ENCODE peak calls at places on chromosomes 11 and 22, in six cellular contexts. One of them, this sample, is unnamed.

GRCh38 chr11:67371549-67372231 is 1.7 kb downstream of the CLCF1 start:
- DNase-seq in lower leg skin: no peak
- DNase-seq in sigmoid colon: peak; percentile 78
- DNase-seq in spleen: peak; percentile 83
- DNase-seq in heart left ventricle: no peak
- DNase-seq in tibial nerve: no peak
- DNase-seq in this sample: no peak

GRCh38 chr11:57390535-57390934 is at the start of gene PRG2:
- DNase-seq in lower leg skin: no peak
- DNase-seq in sigmoid colon: no peak
- DNase-seq in spleen: no peak
- DNase-seq in heart left ventricle: no peak
- DNase-seq in tibial nerve: no peak
- DNase-seq in this sample: no peak

GRCh38 chr11:66415423-66415822 is 5.4 kb upstream of the NPAS4 start:
- DNase-seq in lower leg skin: no peak
- DNase-seq in sigmoid colon: no peak
- DNase-seq in spleen: no peak
- DNase-seq in heart left ventricle: no peak
- DNase-seq in tibial nerve: no peak
- DNase-seq in this sample: no peak

GRCh38 chr22:45678961-45679912 is 7.6 kb downstream of the ATXN10 start:
- DNase-seq in lower leg skin: no peak
- DNase-seq in sigmoid colon: no peak
- DNase-seq in spleen: no peak
- DNase-seq in heart left ventricle: no peak
- DNase-seq in tibial nerve: no peak
- DNase-seq in this sample: no peak

GRCh38 chr22:28949788-28950187 is 66.4 kb downstream of the ZNRF3 start:
- DNase-seq in lower leg skin: no peak
- DNase-seq in sigmoid colon: no peak
- DNase-seq in spleen: no peak
- DNase-seq in heart left ventricle: no peak
- DNase-seq in tibial nerve: no peak
- DNase-seq in this sample: no peak

GRCh38 chr11:119148855-119149370 is at the start of gene ABCG4:
- DNase-seq in lower leg skin: no peak
- DNase-seq in sigmoid colon: no peak
- DNase-seq in spleen: no peak
- DNase-seq in heart left ventricle: peak; percentile 76
- DNase-seq in tibial nerve: no peak
- DNase-seq in this sample: no peak

GRCh38 chr11:1077417-1078119 is 2.9 kb downstream of the MUC2 start:
- DNase-seq in lower leg skin: no peak
- DNase-seq in sigmoid colon: peak; percentile 40
- DNase-seq in spleen: peak; percentile 64
- DNase-seq in heart left ventricle: peak; percentile 54
- DNase-seq in tibial nerve: no peak
- DNase-seq in this sample: no peak

GRCh38 chr22:24219750-24220149 is 25.1 kb downstream of the GGT5 start:
- DNase-seq in lower leg skin: no peak
- DNase-seq in sigmoid colon: no peak
- DNase-seq in spleen: no peak
- DNase-seq in heart left ventricle: no peak
- DNase-seq in tibial nerve: no peak
- DNase-seq in this sample: no peak

GRCh38 chr11:2892215-2893020 is 6.8 kb upstream of the CDKN1C start:
- DNase-seq in lower leg skin: no peak
- DNase-seq in sigmoid colon: peak; percentile 83
- DNase-seq in spleen: peak; percentile 90
- DNase-seq in heart left ventricle: peak; percentile 79
- DNase-seq in tibial nerve: peak; percentile 20
- DNase-seq in this sample: peak; percentile 67

GRCh38 chr22:24952837-24953293 is 349 bp downstream of the KIAA1671 start:
- DNase-seq in lower leg skin: peak; percentile 38
- DNase-seq in sigmoid colon: peak; percentile 78
- DNase-seq in spleen: peak; percentile 78
- DNase-seq in heart left ventricle: no peak
- DNase-seq in tibial nerve: no peak
- DNase-seq in this sample: peak; percentile 71

GRCh38 chr11:134293119-134294113 is 17.2 kb downstream of the GLB1L3 start:
- DNase-seq in lower leg skin: no peak
- DNase-seq in sigmoid colon: peak; percentile 25
- DNase-seq in spleen: no peak
- DNase-seq in heart left ventricle: no peak
- DNase-seq in tibial nerve: no peak
- DNase-seq in this sample: no peak

GRCh38 chr11:105723269-105723668 is 113.4 kb downstream of the GRIA4 start:
- DNase-seq in lower leg skin: no peak
- DNase-seq in sigmoid colon: no peak
- DNase-seq in spleen: no peak
- DNase-seq in heart left ventricle: no peak
- DNase-seq in tibial nerve: no peak
- DNase-seq in this sample: no peak

GRCh38 chr11:12088047-12088481 is 22.3 kb upstream of the MICAL2 start:
- DNase-seq in lower leg skin: peak; percentile 82
- DNase-seq in sigmoid colon: peak; percentile 77
- DNase-seq in spleen: no peak
- DNase-seq in heart left ventricle: peak; percentile 77
- DNase-seq in tibial nerve: no peak
- DNase-seq in this sample: peak; percentile 61

GRCh38 chr22:41638748-41639147 is 17.7 kb downstream of the XRCC6 start:
- DNase-seq in lower leg skin: no peak
- DNase-seq in sigmoid colon: no peak
- DNase-seq in spleen: no peak
- DNase-seq in heart left ventricle: no peak
- DNase-seq in tibial nerve: no peak
- DNase-seq in this sample: no peak

GRCh38 chr11:68150029-68150428 is 28.8 kb upstream of the CHKA start:
- DNase-seq in lower leg skin: no peak
- DNase-seq in sigmoid colon: no peak
- DNase-seq in spleen: no peak
- DNase-seq in heart left ventricle: no peak
- DNase-seq in tibial nerve: no peak
- DNase-seq in this sample: no peak

GRCh38 chr11:3143136-3143880 is 21.8 kb downstream of the OSBPL5 start:
- DNase-seq in lower leg skin: no peak
- DNase-seq in sigmoid colon: no peak
- DNase-seq in spleen: no peak
- DNase-seq in heart left ventricle: no peak
- DNase-seq in tibial nerve: no peak
- DNase-seq in this sample: no peak

GRCh38 chr11:11608783-11609232 is 13.0 kb downstream of the GALNT18 start:
- DNase-seq in lower leg skin: no peak
- DNase-seq in sigmoid colon: no peak
- DNase-seq in spleen: no peak
- DNase-seq in heart left ventricle: no peak
- DNase-seq in tibial nerve: no peak
- DNase-seq in this sample: no peak

GRCh38 chr11:17405232-17406005 is 17.0 kb upstream of the KCNJ11 start:
- DNase-seq in lower leg skin: peak; percentile 58
- DNase-seq in sigmoid colon: peak; percentile 83
- DNase-seq in spleen: peak; percentile 84
- DNase-seq in heart left ventricle: peak; percentile 86
- DNase-seq in tibial nerve: no peak
- DNase-seq in this sample: peak; percentile 68

GRCh38 chr22:43537019-43537585 is 125.3 kb downstream of the MPPED1 start:
- DNase-seq in lower leg skin: no peak
- DNase-seq in sigmoid colon: peak; percentile 57
- DNase-seq in spleen: no peak
- DNase-seq in heart left ventricle: no peak
- DNase-seq in tibial nerve: no peak
- DNase-seq in this sample: no peak

GRCh38 chr11:16924826-16925494 is 89.3 kb downstream of the PLEKHA7 start:
- DNase-seq in lower leg skin: peak; percentile 34
- DNase-seq in sigmoid colon: peak; percentile 74
- DNase-seq in spleen: no peak
- DNase-seq in heart left ventricle: peak; percentile 71
- DNase-seq in tibial nerve: no peak
- DNase-seq in this sample: peak; percentile 89

GRCh38 chr11:78870655-78871054 is 296.0 kb upstream of the NARS2 start:
- DNase-seq in lower leg skin: no peak
- DNase-seq in sigmoid colon: no peak
- DNase-seq in spleen: no peak
- DNase-seq in heart left ventricle: no peak
- DNase-seq in tibial nerve: no peak
- DNase-seq in this sample: no peak

GRCh38 chr11:78869293-78869692 is 294.6 kb upstream of the NARS2 start:
- DNase-seq in lower leg skin: no peak
- DNase-seq in sigmoid colon: no peak
- DNase-seq in spleen: no peak
- DNase-seq in heart left ventricle: no peak
- DNase-seq in tibial nerve: no peak
- DNase-seq in this sample: no peak

GRCh38 chr11:78868563-78868962 is 293.9 kb upstream of the NARS2 start:
- DNase-seq in lower leg skin: no peak
- DNase-seq in sigmoid colon: no peak
- DNase-seq in spleen: no peak
- DNase-seq in heart left ventricle: no peak
- DNase-seq in tibial nerve: no peak
- DNase-seq in this sample: no peak
- TF ChIP-seq POLR2A in lower leg skin: no peak
- TF ChIP-seq POLR2A in sigmoid colon: no peak
- TF ChIP-seq POLR2A in spleen: no peak
- TF ChIP-seq POLR2A in heart left ventricle: no peak
- TF ChIP-seq POLR2A in tibial nerve: no peak
- TF ChIP-seq POLR2A in this sample: no peak

DNA sequence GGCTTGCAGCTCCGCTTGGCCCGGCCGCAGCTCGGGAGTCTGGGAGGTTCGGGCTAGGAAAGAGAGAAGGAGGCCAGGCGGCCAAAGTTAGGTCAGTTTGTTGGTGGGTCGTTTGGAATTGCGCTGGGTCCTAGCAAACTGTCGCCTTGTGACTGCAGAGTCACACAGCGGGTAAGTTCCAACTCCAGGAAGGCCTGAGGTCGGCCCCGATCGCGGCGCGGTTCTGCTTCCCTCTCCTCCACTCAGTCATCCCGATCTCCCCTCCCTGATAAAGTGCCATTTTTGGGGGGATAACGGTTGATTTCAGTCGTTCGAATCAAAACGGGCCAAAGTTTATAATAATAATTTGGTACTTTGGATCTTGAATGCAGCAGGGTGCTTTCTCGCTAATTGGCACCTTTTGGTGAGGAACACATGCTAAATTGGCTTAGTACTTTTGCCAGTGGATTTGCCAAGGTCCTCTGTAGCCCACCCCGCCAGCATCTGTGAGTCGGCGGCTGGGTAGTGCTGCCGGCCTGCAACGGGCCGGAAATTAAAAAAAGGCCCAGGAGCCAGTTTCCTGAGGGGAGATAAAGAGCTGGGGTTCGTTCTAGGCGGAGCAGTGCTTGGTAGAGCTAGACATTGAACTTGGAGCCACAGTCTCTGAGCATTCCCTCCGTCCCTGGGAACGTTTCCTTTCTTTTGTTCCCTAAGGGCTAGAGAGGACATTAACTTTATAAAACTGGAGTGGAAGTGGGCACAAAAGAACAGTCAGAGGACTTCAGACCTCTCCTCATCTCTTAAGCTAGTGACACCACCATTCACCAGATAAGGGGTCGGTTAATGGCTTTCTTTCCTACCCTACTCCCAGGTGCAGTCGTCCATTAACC is 927 bp downstream of the UBE2L3 start:
- DNase-seq in lower leg skin: no peak
- DNase-seq in sigmoid colon: no peak
- DNase-seq in spleen: peak; percentile 81
- DNase-seq in heart left ventricle: no peak
- DNase-seq in tibial nerve: no peak
- DNase-seq in this sample: peak; percentile 39
- TF ChIP-seq POLR2A in lower leg skin: no peak
- TF ChIP-seq POLR2A in sigmoid colon: no peak
- TF ChIP-seq POLR2A in spleen: no peak
- TF ChIP-seq POLR2A in heart left ventricle: no peak
- TF ChIP-seq POLR2A in tibial nerve: no peak
- TF ChIP-seq POLR2A in this sample: no peak

GRCh38 chr11:122204206-122204605 is 88.2 kb upstream of the BLID start:
- DNase-seq in lower leg skin: no peak
- DNase-seq in sigmoid colon: no peak
- DNase-seq in spleen: no peak
- DNase-seq in heart left ventricle: no peak
- DNase-seq in tibial nerve: no peak
- DNase-seq in this sample: no peak

GRCh38 chr11:122205036-122205435 is 89.0 kb upstream of the BLID start:
- DNase-seq in lower leg skin: peak; percentile 26
- DNase-seq in sigmoid colon: no peak
- DNase-seq in spleen: no peak
- DNase-seq in heart left ventricle: no peak
- DNase-seq in tibial nerve: no peak
- DNase-seq in this sample: no peak

GRCh38 chr11:122201126-122201525 is 85.1 kb upstream of the BLID start:
- DNase-seq in lower leg skin: no peak
- DNase-seq in sigmoid colon: no peak
- DNase-seq in spleen: no peak
- DNase-seq in heart left ventricle: no peak
- DNase-seq in tibial nerve: no peak
- DNase-seq in this sample: no peak

GRCh38 chr11:122202161-122202950 is 86.3 kb upstream of the BLID start:
- DNase-seq in lower leg skin: no peak
- DNase-seq in sigmoid colon: peak; percentile 71
- DNase-seq in spleen: no peak
- DNase-seq in heart left ventricle: peak; percentile 54
- DNase-seq in tibial nerve: peak; percentile 21
- DNase-seq in this sample: no peak

DNA sequence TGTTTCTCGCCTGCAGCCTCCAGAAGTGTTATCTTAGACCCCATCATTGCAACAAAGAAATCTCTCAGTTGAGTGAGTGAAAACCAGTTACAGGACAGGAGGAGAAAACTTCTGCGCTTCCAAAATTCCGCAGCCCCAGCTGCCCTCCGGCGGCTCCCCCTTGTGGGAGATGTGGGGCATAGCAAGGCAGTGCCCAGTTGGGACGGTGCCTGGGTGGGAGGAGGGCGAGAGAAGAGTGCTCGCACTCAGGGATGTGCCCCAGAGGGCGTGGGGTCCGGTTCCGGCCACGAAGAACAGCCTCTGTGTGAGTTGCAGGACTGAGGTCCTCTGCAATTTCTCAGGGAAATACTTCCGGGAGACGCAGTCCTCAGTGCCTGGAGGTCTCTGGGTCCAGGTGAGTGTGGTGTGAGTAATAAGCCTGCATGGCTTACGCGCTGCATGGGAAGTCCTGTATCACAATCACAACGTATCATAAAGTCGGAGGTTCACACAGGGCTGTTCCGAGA is 87.0 kb upstream of the BLID start:
- DNase-seq in lower leg skin: peak; percentile 56
- DNase-seq in sigmoid colon: peak; percentile 89
- DNase-seq in spleen: peak; percentile 84
- DNase-seq in heart left ventricle: peak; percentile 84
- DNase-seq in tibial nerve: peak; percentile 54
- DNase-seq in this sample: peak; percentile 40
- TF ChIP-seq POLR2A in lower leg skin: no peak
- TF ChIP-seq POLR2A in sigmoid colon: no peak
- TF ChIP-seq POLR2A in spleen: no peak
- TF ChIP-seq POLR2A in heart left ventricle: no peak
- TF ChIP-seq POLR2A in tibial nerve: no peak
- TF ChIP-seq POLR2A in this sample: no peak

DNA sequence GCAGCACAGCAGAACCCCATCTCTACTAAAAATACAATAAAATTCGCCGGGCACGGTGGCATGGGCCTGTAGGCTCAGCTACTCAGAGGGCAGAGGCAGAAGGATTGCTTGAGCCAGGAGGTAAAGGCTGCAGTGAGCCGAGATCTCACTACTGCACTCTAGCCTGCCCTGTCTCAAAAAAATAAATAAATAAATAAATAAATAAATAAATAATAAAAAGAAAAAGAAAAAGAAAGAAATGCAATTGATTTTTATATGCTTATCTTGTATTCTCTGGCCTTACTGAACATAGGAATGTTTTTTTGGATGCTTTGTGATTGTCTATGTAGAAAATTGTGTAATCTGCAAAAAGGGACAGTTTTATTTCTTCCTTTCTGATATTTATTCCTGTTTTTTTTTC is 132.5 kb downstream of the BARX2 start:
- DNase-seq in lower leg skin: no peak
- DNase-seq in sigmoid colon: no peak
- DNase-seq in spleen: no peak
- DNase-seq in heart left ventricle: no peak
- DNase-seq in tibial nerve: no peak
- DNase-seq in this sample: no peak
- TF ChIP-seq POLR2A in lower leg skin: no peak
- TF ChIP-seq POLR2A in sigmoid colon: no peak
- TF ChIP-seq POLR2A in spleen: no peak
- TF ChIP-seq POLR2A in heart left ventricle: no peak
- TF ChIP-seq POLR2A in tibial nerve: no peak
- TF ChIP-seq POLR2A in this sample: no peak

This sample was measured in transverse colon.